ENCODE peak calls at places on chromosomes 1 and 21, in four cellular contexts. One of them, this sample, is unnamed.

GRCh38 chr1:67339623-67340343 is 32.1 kb downstream of the IL12RB2 start:
- DNase-seq in non-pigmented ciliary epithelial cell: peak; percentile 62
- DNase-seq in effector memory CD4-positive, alpha-beta T cell: no peak
- DNase-seq in RCC 7860: peak; percentile 50
- DNase-seq in this sample: no peak

GRCh38 chr1:234148350-234148749 is 224.9 kb upstream of the COA6 start:
- DNase-seq in non-pigmented ciliary epithelial cell: no peak
- DNase-seq in effector memory CD4-positive, alpha-beta T cell: no peak
- DNase-seq in RCC 7860: no peak
- DNase-seq in this sample: no peak

GRCh38 chr1:22826630-22827580 is 116.3 kb downstream of the EPHB2 start:
- DNase-seq in non-pigmented ciliary epithelial cell: no peak
- DNase-seq in effector memory CD4-positive, alpha-beta T cell: no peak
- DNase-seq in RCC 7860: peak; percentile 22
- DNase-seq in this sample: no peak

GRCh38 chr1:43930168-43930948 is 3.2 kb upstream of the ARTN start:
- DNase-seq in non-pigmented ciliary epithelial cell: no peak
- DNase-seq in effector memory CD4-positive, alpha-beta T cell: no peak
- DNase-seq in RCC 7860: no peak
- DNase-seq in this sample: no peak

GRCh38 chr21:33686386-33686785 is 44.1 kb downstream of the ITSN1 start:
- DNase-seq in non-pigmented ciliary epithelial cell: no peak
- DNase-seq in effector memory CD4-positive, alpha-beta T cell: no peak
- DNase-seq in RCC 7860: no peak
- DNase-seq in this sample: no peak

GRCh38 chr1:83626603-83627002 is 372.3 kb downstream of the TTLL7 start:
- DNase-seq in non-pigmented ciliary epithelial cell: no peak
- DNase-seq in effector memory CD4-positive, alpha-beta T cell: no peak
- DNase-seq in RCC 7860: no peak
- DNase-seq in this sample: no peak

GRCh38 chr21:40967771-40968170 is 120.8 kb upstream of the DSCAM start:
- DNase-seq in non-pigmented ciliary epithelial cell: no peak
- DNase-seq in effector memory CD4-positive, alpha-beta T cell: no peak
- DNase-seq in RCC 7860: no peak
- DNase-seq in this sample: no peak

GRCh38 chr21:18142639-18143038 is 102.0 kb upstream of the CHODL start:
- DNase-seq in non-pigmented ciliary epithelial cell: no peak
- DNase-seq in effector memory CD4-positive, alpha-beta T cell: no peak
- DNase-seq in RCC 7860: no peak
- DNase-seq in this sample: no peak

GRCh38 chr1:38037481-38037939 is 9.1 kb downstream of the POU3F1 start:
- DNase-seq in non-pigmented ciliary epithelial cell: no peak
- DNase-seq in effector memory CD4-positive, alpha-beta T cell: no peak
- DNase-seq in RCC 7860: no peak
- DNase-seq in this sample: no peak

GRCh38 chr1:208292913-208293312 is 48.7 kb upstream of the PLXNA2 start:
- DNase-seq in non-pigmented ciliary epithelial cell: no peak
- DNase-seq in effector memory CD4-positive, alpha-beta T cell: no peak
- DNase-seq in RCC 7860: no peak
- DNase-seq in this sample: no peak

GRCh38 chr1:210311726-210312493 is 16.8 kb upstream of the HHAT start:
- DNase-seq in non-pigmented ciliary epithelial cell: no peak
- DNase-seq in effector memory CD4-positive, alpha-beta T cell: no peak
- DNase-seq in RCC 7860: no peak
- DNase-seq in this sample: no peak

GRCh38 chr1:221228594-221228993 is 349.4 kb downstream of the HLX start:
- DNase-seq in non-pigmented ciliary epithelial cell: no peak
- DNase-seq in effector memory CD4-positive, alpha-beta T cell: no peak
- DNase-seq in RCC 7860: no peak
- DNase-seq in this sample: no peak

GRCh38 chr1:8661185-8662110 is 156.0 kb downstream of the RERE start:
- DNase-seq in non-pigmented ciliary epithelial cell: no peak
- DNase-seq in effector memory CD4-positive, alpha-beta T cell: no peak
- DNase-seq in RCC 7860: peak; percentile 95
- DNase-seq in this sample: no peak

GRCh38 chr1:111204211-111204883 is 3.9 kb upstream of the DENND2D start:
- DNase-seq in non-pigmented ciliary epithelial cell: no peak
- DNase-seq in effector memory CD4-positive, alpha-beta T cell: peak; percentile 68
- DNase-seq in RCC 7860: no peak
- DNase-seq in this sample: peak; percentile 43

GRCh38 chr1:67184838-67185421 is 18.7 kb downstream of the IL23R start:
- DNase-seq in non-pigmented ciliary epithelial cell: no peak
- DNase-seq in effector memory CD4-positive, alpha-beta T cell: no peak
- DNase-seq in RCC 7860: no peak
- DNase-seq in this sample: no peak

GRCh38 chr1:108962681-108963051 is 618 bp downstream of the CLCC1 start:
- DNase-seq in non-pigmented ciliary epithelial cell: no peak
- DNase-seq in effector memory CD4-positive, alpha-beta T cell: peak; percentile 17
- DNase-seq in RCC 7860: no peak
- DNase-seq in this sample: no peak

GRCh38 chr1:157993179-157994080 is at the start of gene KIRREL1:
- DNase-seq in non-pigmented ciliary epithelial cell: no peak
- DNase-seq in effector memory CD4-positive, alpha-beta T cell: no peak
- DNase-seq in RCC 7860: peak; percentile 40
- DNase-seq in this sample: no peak

GRCh38 chr1:163046071-163046470 is 23.1 kb upstream of the RGS4 start:
- DNase-seq in non-pigmented ciliary epithelial cell: no peak
- DNase-seq in effector memory CD4-positive, alpha-beta T cell: no peak
- DNase-seq in RCC 7860: no peak
- DNase-seq in this sample: no peak

GRCh38 chr1:32724678-32725594 is 22.4 kb upstream of the SYNC start:
- DNase-seq in non-pigmented ciliary epithelial cell: peak; percentile 70
- DNase-seq in effector memory CD4-positive, alpha-beta T cell: no peak
- DNase-seq in RCC 7860: peak; percentile 87
- DNase-seq in this sample: no peak

GRCh38 chr1:246081856-246082668 is 425.0 kb downstream of the SMYD3 start:
- DNase-seq in non-pigmented ciliary epithelial cell: no peak
- DNase-seq in effector memory CD4-positive, alpha-beta T cell: no peak
- DNase-seq in RCC 7860: no peak
- DNase-seq in this sample: no peak

GRCh38 chr1:164369698-164370365 is 189.2 kb upstream of the PBX1 start:
- DNase-seq in non-pigmented ciliary epithelial cell: no peak
- DNase-seq in effector memory CD4-positive, alpha-beta T cell: no peak
- DNase-seq in RCC 7860: no peak
- DNase-seq in this sample: no peak

GRCh38 chr1:57848406-57848805 is 424.5 kb upstream of the DAB1 start:
- DNase-seq in non-pigmented ciliary epithelial cell: peak; percentile 56
- DNase-seq in effector memory CD4-positive, alpha-beta T cell: no peak
- DNase-seq in RCC 7860: no peak
- DNase-seq in this sample: no peak

GRCh38 chr1:21246905-21247642 is 43.2 kb downstream of the ECE1 start:
- DNase-seq in non-pigmented ciliary epithelial cell: no peak
- DNase-seq in effector memory CD4-positive, alpha-beta T cell: no peak
- DNase-seq in RCC 7860: no peak
- DNase-seq in this sample: no peak

GRCh38 chr1:50348449-50349241 is 74.6 kb downstream of the DMRTA2 start:
- DNase-seq in non-pigmented ciliary epithelial cell: peak; percentile 35
- DNase-seq in effector memory CD4-positive, alpha-beta T cell: peak; percentile 19
- DNase-seq in RCC 7860: peak; percentile 44
- DNase-seq in this sample: peak; percentile 22

GRCh38 chr1:230156068-230156467 is 89.0 kb downstream of the GALNT2 start:
- DNase-seq in non-pigmented ciliary epithelial cell: no peak
- DNase-seq in effector memory CD4-positive, alpha-beta T cell: no peak
- DNase-seq in RCC 7860: no peak
- DNase-seq in this sample: no peak